ENCODE peak calls at places on chromosomes 6 and 20, in four cellular contexts. G is neural progenitor cell, J is pancreas, R is Calu3. B is an unnamed sample.

GRCh38 chr6:148771212-148771601 is 24.4 kb downstream of the UST start:
- DNase-seq in G (no peak), J (no peak), R (no peak), B (no peak)

GRCh38 chr6:166381733-166382499 is 824 bp downstream of the MPC1 start:
- DNase-seq in G (peak), J (peak), R (peak), B (peak)

GRCh38 chr20:32925481-32926196 is 66.9 kb downstream of the EFCAB8 start:
- DNase-seq in G (no peak), J (no peak), R (no peak), B (no peak)

GRCh38 chr20:13422637-13423036 is 201.6 kb downstream of the ISM1 start:
- DNase-seq in G (no peak), J (no peak), R (no peak), B (no peak)

GRCh38 chr6:161349886-161350285 is 76.0 kb upstream of the AGPAT4 start:
- DNase-seq in G (no peak), J (no peak), R (no peak), B (no peak)

GRCh38 chr20:39795401-39796272 is 833.5 kb downstream of the DHX35 start:
- DNase-seq in G (no peak), J (no peak), R (no peak), B (peak)

GRCh38 chr20:40673442-40673841 is 15.6 kb downstream of the MAFB start:
- DNase-seq in G (no peak), J (no peak), R (peak), B (no peak)

GRCh38 chr6:106924699-106925523 is 49.6 kb downstream of the CD24 start:
- DNase-seq in G (no peak), J (peak), R (peak), B (no peak)

GRCh38 chr6:52746213-52746612 is 17.1 kb downstream of the GSTA2 start:
- DNase-seq in G (no peak), J (no peak), R (no peak), B (no peak)

GRCh38 chr6:144481527-144481926 is 196.4 kb downstream of the UTRN start:
- DNase-seq in G (no peak), J (no peak), R (no peak), B (no peak)

GRCh38 chr6:20559924-20560551 is 25.8 kb downstream of the CDKAL1 start:
- DNase-seq in G (no peak), J (no peak), R (no peak), B (no peak)

GRCh38 chr20:49052334-49052733 is 6.2 kb downstream of the CSE1L start:
- DNase-seq in G (no peak), J (no peak), R (no peak), B (no peak)

GRCh38 chr6:149851461-149851860 is 12.7 kb downstream of the LRP11 start:
- DNase-seq in G (no peak), J (no peak), R (no peak), B (no peak)

GRCh38 chr6:30325150-30325872 is 1.4 kb upstream of the TRIM39 start:
- DNase-seq in G (peak), J (no peak), R (peak), B (no peak)

GRCh38 chr6:20117474-20117873 is 94.8 kb downstream of the MBOAT1 start:
- DNase-seq in G (no peak), J (no peak), R (peak), B (no peak)

GRCh38 chr6:156748504-156748903 is 28.7 kb upstream of the ARID1B start:
- DNase-seq in G (no peak), J (no peak), R (no peak), B (no peak)

GRCh38 chr6:90194371-90194841 is 102.2 kb downstream of the BACH2 start:
- DNase-seq in G (no peak), J (no peak), R (no peak), B (no peak)

GRCh38 chr20:11902264-11902663 is 15.4 kb upstream of the BTBD3 start:
- DNase-seq in G (no peak), J (no peak), R (no peak), B (no peak)

GRCh38 chr6:71190809-71191208 is 97.8 kb upstream of the OGFRL1 start:
- DNase-seq in G (peak), J (no peak), R (no peak), B (no peak)

GRCh38 chr20:46128310-46129151 is 10.4 kb downstream of the CD40 start:
- DNase-seq in G (peak), J (no peak), R (peak), B (no peak)

GRCh38 chr6:509676-510075 is 118.1 kb downstream of the IRF4 start:
- DNase-seq in G (no peak), J (no peak), R (no peak), B (no peak)

GRCh38 chr6:11971154-11971553 is 41.0 kb upstream of the HIVEP1 start:
- DNase-seq in G (no peak), J (no peak), R (no peak), B (no peak)

GRCh38 chr6:44237021-44237812 is 9.7 kb upstream of the HSP90AB1 start:
- DNase-seq in G (peak), J (peak), R (peak), B (peak)

GRCh38 chr6:96015791-96016776 is at the start of gene FUT9:
- DNase-seq in G (peak), J (peak), R (peak), B (no peak)

GRCh38 chr6:160156842-160157241 is 35.2 kb downstream of the SLC22A1 start:
- DNase-seq in G (no peak), J (no peak), R (no peak), B (no peak)

GRCh38 chr6:101595276-101595675 is 201.8 kb downstream of the GRIK2 start:
- DNase-seq in G (no peak), J (no peak), R (no peak), B (no peak)

GRCh38 chr6:14573267-14573666 is 455.7 kb downstream of the CD83 start:
- DNase-seq in G (no peak), J (no peak), R (no peak), B (no peak)

GRCh38 chr6:5208039-5208438 is 52.7 kb downstream of the LYRM4 start:
- DNase-seq in G (no peak), J (no peak), R (no peak), B (peak)

GRCh38 chr20:8388146-8388545 is 256.1 kb downstream of the PLCB1 start:
- DNase-seq in G (no peak), J (no peak), R (no peak), B (no peak)

GRCh38 chr6:33987531-33988021 is 158.3 kb downstream of the GRM4 start:
- DNase-seq in G (no peak), J (no peak), R (peak), B (no peak)

GRCh38 chr6:56091159-56091869 is 156.1 kb downstream of the COL21A1 start:
- DNase-seq in G (no peak), J (no peak), R (peak), B (no peak)

GRCh38 chr6:3751019-3751729 is at the start of gene PXDC1:
- DNase-seq in G (peak), J (peak), R (no peak), B (no peak)

GRCh38 chr20:45322952-45323383 is 14.9 kb upstream of the MATN4 start:
- DNase-seq in G (no peak), J (no peak), R (peak), B (no peak)

GRCh38 chr20:58634121-58634817 is 16.8 kb upstream of the STX16 start:
- DNase-seq in G (no peak), J (no peak), R (no peak), B (peak)

GRCh38 chr6:142943746-142944125 is 1.2 kb downstream of the HIVEP2 start:
- DNase-seq in G (peak), J (no peak), R (peak), B (peak)

GRCh38 chr6:158344534-158344933 is 32.3 kb downstream of the TULP4 start:
- DNase-seq in G (no peak), J (no peak), R (no peak), B (no peak)

GRCh38 chr6:88761237-88762031 is 202.0 kb downstream of the RNGTT start:
- DNase-seq in G (peak), J (peak), R (no peak), B (no peak)
- TF ChIP-seq CTCF in G (peak), J (no peak), R (no peak), B (no peak)

GRCh38 chr20:38171301-38172010 is 6.4 kb upstream of the TGM2 start:
- DNase-seq in G (no peak), J (no peak), R (no peak), B (no peak)

GRCh38 chr20:38170914-38171300 is 5.8 kb upstream of the TGM2 start:
- DNase-seq in G (no peak), J (no peak), R (no peak), B (no peak)

GRCh38 chr20:38173237-38174156 is 8.4 kb upstream of the TGM2 start:
- DNase-seq in G (peak), J (no peak), R (peak), B (no peak)

GRCh38 chr20:38170219-38170902 is 5.3 kb upstream of the TGM2 start:
- DNase-seq in G (no peak), J (no peak), R (no peak), B (no peak)

DNA sequence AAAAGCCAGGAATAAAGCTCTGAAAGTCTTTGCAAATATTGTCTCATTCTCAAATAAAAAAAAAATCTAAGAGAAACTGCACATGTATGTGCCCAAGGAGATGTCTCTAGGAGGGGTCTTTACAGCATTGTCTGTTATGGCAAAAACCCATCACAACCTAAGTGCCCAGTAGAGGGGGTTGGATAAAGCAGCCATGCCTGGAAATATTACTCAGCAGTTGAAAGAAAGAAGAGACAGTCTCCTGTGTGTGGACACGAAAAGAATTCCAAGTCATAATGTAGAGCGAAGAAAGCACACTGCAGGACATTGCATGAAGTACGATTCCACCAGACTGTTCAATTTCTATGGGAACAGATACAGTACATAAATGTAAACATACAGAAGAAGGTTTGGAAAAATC is 7.3 kb upstream of the TGM2 start:
- DNase-seq in G (no peak), J (no peak), R (no peak), B (no peak)
- TF ChIP-seq CTCF in G (no peak), J (no peak), R (peak), B (no peak)

GRCh38 chr6:120262354-120262753 is 912.8 kb upstream of the MAN1A1 start:
- DNase-seq in G (no peak), J (no peak), R (no peak), B (no peak)
- TF ChIP-seq CTCF in G (no peak), J (no peak), R (no peak), B (no peak)

GRCh38 chr6:62740171-62740570 is 454.1 kb upstream of the KHDRBS2 start:
- DNase-seq in G (no peak), J (peak), R (no peak), B (no peak)
- TF ChIP-seq CTCF in G (no peak), J (no peak), R (no peak), B (no peak)

GRCh38 chr6:127100510-127101140 is 17.8 kb upstream of the RSPO3 start:
- DNase-seq in G (no peak), J (no peak), R (no peak), B (no peak)
- TF ChIP-seq CTCF in G (peak), J (no peak), R (no peak), B (peak)

DNA sequence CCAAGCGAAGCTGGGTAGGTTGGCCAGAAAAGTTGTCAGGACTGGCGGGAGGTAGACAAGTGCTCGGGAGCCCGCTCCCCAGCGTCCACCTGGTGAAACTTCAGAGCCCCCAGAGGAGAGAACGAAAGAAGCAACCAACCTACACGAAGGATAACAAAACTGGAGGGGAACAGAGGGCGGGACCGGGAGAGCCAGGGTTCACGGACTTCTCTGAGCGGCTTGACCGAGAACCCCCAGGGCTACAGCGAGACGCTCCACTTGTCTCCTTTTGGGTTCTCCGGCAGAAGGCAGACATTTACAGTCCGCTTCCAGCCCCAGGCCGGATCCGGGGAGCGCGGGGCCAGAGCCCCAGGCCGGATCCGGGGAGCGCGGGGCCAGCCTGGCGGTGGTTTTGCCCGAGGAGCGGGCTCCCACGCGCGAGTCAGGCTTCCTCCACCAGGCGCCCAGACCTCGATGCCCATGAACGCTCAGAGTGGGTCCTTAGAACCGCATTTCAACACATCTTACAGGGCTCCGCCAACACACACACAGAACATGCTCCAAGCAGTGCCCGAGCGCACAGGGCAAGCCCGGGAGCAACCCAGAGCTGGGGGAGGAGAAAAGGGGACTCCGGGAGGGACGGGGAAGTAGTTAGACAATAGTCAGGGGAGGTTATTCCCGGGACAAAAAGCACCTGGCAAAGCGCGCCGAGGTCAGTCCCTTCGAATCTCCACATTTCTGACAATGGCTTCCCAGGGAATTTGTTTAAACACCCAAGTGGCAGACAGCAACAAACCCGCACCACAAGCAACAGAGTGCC is 1.1 kb downstream of the PTPRK start:
- DNase-seq in G (peak), J (peak), R (peak), B (peak)
- TF ChIP-seq CTCF in G (peak), J (no peak), R (no peak), B (peak)

GRCh38 chr20:35510946-35511735 is 18.3 kb downstream of the C20orf173 start:
- DNase-seq in G (no peak), J (no peak), R (no peak), B (no peak)

GRCh38 chr20:35508493-35509218 is 20.8 kb downstream of the C20orf173 start:
- DNase-seq in G (no peak), J (no peak), R (no peak), B (no peak)

GRCh38 chr20:35515341-35515740 is 14.1 kb downstream of the C20orf173 start:
- DNase-seq in G (no peak), J (no peak), R (no peak), B (no peak)

GRCh38 chr20:35514371-35514960 is 15.0 kb downstream of the C20orf173 start:
- DNase-seq in G (no peak), J (no peak), R (no peak), B (no peak)

GRCh38 chr20:35511814-35512420 is 17.5 kb downstream of the C20orf173 start:
- DNase-seq in G (peak), J (no peak), R (peak), B (no peak)
- TF ChIP-seq CTCF in G (peak), J (peak), R (peak), B (peak)

GRCh38 chr6:17107768-17108325 is 6.0 kb downstream of the STMND1 start:
- DNase-seq in G (no peak), J (no peak), R (no peak), B (no peak)
- TF ChIP-seq CTCF in G (no peak), J (no peak), R (no peak), B (no peak)

B was measured in uterus.